ENCODE peak calls at places on chromosomes 13 and 19, in four cellular contexts. One of them, this sample, is unnamed.
A peak's percentile ranks its signal among the peaks of the same experiment; 100 is the strongest.

GRCh38 chr13:47216176-47216822 is 319.4 kb upstream of the HTR2A start:
- DNase-seq in HepG2: no peak
- DNase-seq in GM12878: no peak
- DNase-seq in K562: no peak
- DNase-seq in this sample: no peak

GRCh38 chr19:18135712-18136584 is 17.0 kb upstream of the PIK3R2 start:
- DNase-seq in HepG2: peak; percentile 98
- DNase-seq in GM12878: no peak
- DNase-seq in K562: no peak
- DNase-seq in this sample: no peak

GRCh38 chr13:44573071-44573470 is 3.1 kb downstream of the TSC22D1 start:
- DNase-seq in HepG2: no peak
- DNase-seq in GM12878: no peak
- DNase-seq in K562: no peak
- DNase-seq in this sample: no peak

GRCh38 chr13:96403241-96403640 is 313.3 kb downstream of the HS6ST3 start:
- DNase-seq in HepG2: no peak
- DNase-seq in GM12878: no peak
- DNase-seq in K562: no peak
- DNase-seq in this sample: no peak

GRCh38 chr19:41702208-41702651 is 6.2 kb upstream of the CEACAM5 start:
- DNase-seq in HepG2: no peak
- DNase-seq in GM12878: no peak
- DNase-seq in K562: no peak
- DNase-seq in this sample: no peak

GRCh38 chr13:29106651-29107050 is 286.5 kb downstream of the MTUS2 start:
- DNase-seq in HepG2: no peak
- DNase-seq in GM12878: no peak
- DNase-seq in K562: no peak
- DNase-seq in this sample: no peak

GRCh38 chr19:17950310-17951150 is 16.4 kb upstream of the KCNN1 start:
- DNase-seq in HepG2: no peak
- DNase-seq in GM12878: no peak
- DNase-seq in K562: peak; percentile 29
- DNase-seq in this sample: peak; percentile 73

GRCh38 chr13:113403255-113404104 is 39.5 kb upstream of the GRTP1 start:
- DNase-seq in HepG2: no peak
- DNase-seq in GM12878: no peak
- DNase-seq in K562: no peak
- DNase-seq in this sample: peak; percentile 11

GRCh38 chr13:74062933-74063332 is 71.3 kb downstream of the KLF12 start:
- DNase-seq in HepG2: no peak
- DNase-seq in GM12878: peak; percentile 52
- DNase-seq in K562: no peak
- DNase-seq in this sample: no peak
- TF ChIP-seq CREM in HepG2: no peak
- TF ChIP-seq CREM in GM12878: no peak
- TF ChIP-seq CREM in K562: no peak
- TF ChIP-seq CREM in this sample: no peak

GRCh38 chr19:30445385-30445784 is 73.2 kb downstream of the ZNF536 start:
- DNase-seq in HepG2: no peak
- DNase-seq in GM12878: no peak
- DNase-seq in K562: no peak
- DNase-seq in this sample: no peak
- TF ChIP-seq CREB1 in HepG2: no peak
- TF ChIP-seq CREB1 in GM12878: no peak
- TF ChIP-seq CREB1 in K562: no peak
- TF ChIP-seq CREB1 in this sample: no peak

GRCh38 chr13:90485441-90485840 is 862.0 kb upstream of the MIR17HG start:
- DNase-seq in HepG2: no peak
- DNase-seq in GM12878: no peak
- DNase-seq in K562: no peak
- DNase-seq in this sample: no peak
- TF ChIP-seq CBFB in HepG2: no peak
- TF ChIP-seq CBFB in GM12878: no peak
- TF ChIP-seq CBFB in K562: no peak
- TF ChIP-seq CBFB in this sample: no peak

GRCh38 chr13:49042476-49042875 is 66.8 kb downstream of the FNDC3A start:
- DNase-seq in HepG2: no peak
- DNase-seq in GM12878: no peak
- DNase-seq in K562: no peak
- DNase-seq in this sample: no peak
- TF ChIP-seq CREM in HepG2: no peak
- TF ChIP-seq CREM in GM12878: no peak
- TF ChIP-seq CREM in K562: no peak
- TF ChIP-seq CREM in this sample: no peak

GRCh38 chr13:111241862-111242261 is 78.6 kb upstream of the TEX29 start:
- DNase-seq in HepG2: no peak
- DNase-seq in GM12878: no peak
- DNase-seq in K562: no peak
- DNase-seq in this sample: no peak

GRCh38 chr13:111243981-111244380 is 76.5 kb upstream of the TEX29 start:
- DNase-seq in HepG2: no peak
- DNase-seq in GM12878: no peak
- DNase-seq in K562: no peak
- DNase-seq in this sample: no peak

GRCh38 chr13:111239754-111240670 is 80.4 kb upstream of the TEX29 start:
- DNase-seq in HepG2: no peak
- DNase-seq in GM12878: no peak
- DNase-seq in K562: no peak
- DNase-seq in this sample: no peak

GRCh38 chr13:111242585-111242984 is 77.9 kb upstream of the TEX29 start:
- DNase-seq in HepG2: no peak
- DNase-seq in GM12878: no peak
- DNase-seq in K562: no peak
- DNase-seq in this sample: no peak

GRCh38 chr13:111241006-111241755 is 79.3 kb upstream of the TEX29 start:
- DNase-seq in HepG2: no peak
- DNase-seq in GM12878: no peak
- DNase-seq in K562: no peak
- DNase-seq in this sample: no peak
- TF ChIP-seq CREB1 in HepG2: no peak
- TF ChIP-seq CREB1 in GM12878: no peak
- TF ChIP-seq CREB1 in K562: no peak
- TF ChIP-seq CREB1 in this sample: no peak

GRCh38 chr13:73722120-73722519 is 412.1 kb downstream of the KLF12 start:
- DNase-seq in HepG2: peak; percentile 5
- DNase-seq in GM12878: peak; percentile 39
- DNase-seq in K562: no peak
- DNase-seq in this sample: no peak
- TF ChIP-seq CBFB in HepG2: no peak
- TF ChIP-seq CBFB in GM12878: no peak
- TF ChIP-seq CBFB in K562: no peak
- TF ChIP-seq CBFB in this sample: no peak

GRCh38 chr13:99870541-99870940 is 101.0 kb downstream of the ZIC5 start:
- DNase-seq in HepG2: no peak
- DNase-seq in GM12878: no peak
- DNase-seq in K562: no peak
- DNase-seq in this sample: no peak
- TF ChIP-seq CREM in HepG2: no peak
- TF ChIP-seq CREM in GM12878: no peak
- TF ChIP-seq CREM in K562: no peak
- TF ChIP-seq CREM in this sample: no peak

This sample was measured in WTC11.